ENCODE peak calls at places on chromosome 4, in six cellular contexts. F, O, I, D, V and Y are unnamed samples.

GRCh38 chr4:915595-915994 is 16.5 kb downstream of the GAK start:
- DNase-seq in F (no peak), O (no peak), I (no peak), D (no peak), V (peak; percentile 20), Y (no peak)

GRCh38 chr4:82739292-82740190 is 59.1 kb downstream of the SCD5 start:
- DNase-seq in F (peak; percentile 94), O (peak; percentile 58), I (peak; percentile 85), D (peak; percentile 73), V (peak; percentile 82), Y (peak; percentile 61)

GRCh38 chr4:76641351-76641750 is 206.3 kb downstream of the SHROOM3 start:
- DNase-seq in F (no peak), O (no peak), I (no peak), D (no peak), V (no peak), Y (no peak)

GRCh38 chr4:15894393-15894792 is 44.1 kb downstream of the FGFBP1 start:
- DNase-seq in F (no peak), O (no peak), I (no peak), D (peak; percentile 29), V (no peak), Y (no peak)

GRCh38 chr4:3376266-3376665 is 65.5 kb upstream of the HGFAC start:
- DNase-seq in F (no peak), O (no peak), I (no peak), D (no peak), V (no peak), Y (no peak)

GRCh38 chr4:56410247-56410646 is 23.0 kb upstream of the AASDH start:
- DNase-seq in F (no peak), O (peak; percentile 72), I (peak; percentile 17), D (peak; percentile 79), V (peak; percentile 99), Y (peak; percentile 36)

GRCh38 chr4:20354120-20354519 is 102.4 kb downstream of the SLIT2 start:
- DNase-seq in F (no peak), O (no peak), I (no peak), D (no peak), V (no peak), Y (no peak)

GRCh38 chr4:6749340-6750171 is 33.0 kb upstream of the KIAA0232 start:
- DNase-seq in F (no peak), O (peak; percentile 91), I (peak; percentile 47), D (peak; percentile 82), V (peak; percentile 34), Y (no peak)

GRCh38 chr4:142353149-142353738 is 492.9 kb downstream of the INPP4B start:
- DNase-seq in F (no peak), O (peak; percentile 27), I (peak; percentile 5), D (peak; percentile 61), V (peak; percentile 68), Y (no peak)

GRCh38 chr4:68951078-68951805 is at the start of gene UGT2A3:
- DNase-seq in F (peak; percentile 11), O (peak; percentile 99), I (no peak), D (peak; percentile 78), V (no peak), Y (no peak)

GRCh38 chr4:77141964-77142641 is 14.9 kb upstream of the CCNG2 start:
- DNase-seq in F (no peak), O (no peak), I (no peak), D (no peak), V (no peak), Y (no peak)

GRCh38 chr4:73897380-73898136 is 28.4 kb downstream of the CXCL1 start:
- DNase-seq in F (no peak), O (no peak), I (no peak), D (no peak), V (no peak), Y (no peak)

GRCh38 chr4:2393353-2394270 is 24.8 kb downstream of the ZFYVE28 start:
- DNase-seq in F (peak; percentile 76), O (peak; percentile 32), I (peak; percentile 81), D (no peak), V (no peak), Y (no peak)

GRCh38 chr4:122658818-122659295 is 38.0 kb upstream of the IL21 start:
- DNase-seq in F (no peak), O (no peak), I (no peak), D (no peak), V (no peak), Y (no peak)

GRCh38 chr4:121108557-121108956 is 36.2 kb upstream of the NDNF start:
- DNase-seq in F (no peak), O (no peak), I (no peak), D (no peak), V (no peak), Y (no peak)

GRCh38 chr4:76989391-76990061 is 40.0 kb downstream of the SEPTIN11 start:
- DNase-seq in F (no peak), O (no peak), I (no peak), D (no peak), V (no peak), Y (no peak)

DNA sequence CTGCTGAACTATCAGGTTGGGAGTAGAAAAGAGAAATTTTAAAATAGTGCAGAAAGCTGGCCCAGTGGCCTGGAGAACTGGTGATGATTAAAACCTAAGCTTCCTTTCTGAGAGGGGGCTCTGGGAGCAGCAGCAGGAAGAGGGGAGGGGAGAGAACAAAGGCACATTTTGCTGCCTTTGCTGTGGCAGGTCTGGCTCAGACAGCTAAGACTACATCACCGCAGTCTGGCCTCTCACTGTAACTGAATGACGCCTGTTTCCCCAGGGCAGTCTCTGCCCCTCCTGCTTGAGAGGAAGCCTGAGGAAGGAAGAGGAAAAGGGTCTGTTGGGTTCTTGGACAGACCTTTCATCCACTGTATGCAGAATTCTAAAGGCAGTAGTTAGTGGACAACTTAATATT is 148.5 kb downstream of the FRAS1 start:
- DNase-seq in F (peak; percentile 15), O (peak; percentile 28), I (no peak), D (no peak), V (no peak), Y (no peak)
- TF ChIP-seq JUN in F (no peak), O (no peak), I (no peak), D (no peak), V (no peak), Y (no peak)

GRCh38 chr4:125314676-125315570 is at the start of gene FAT4:
- DNase-seq in F (peak; percentile 90), O (peak; percentile 88), I (peak; percentile 35), D (peak; percentile 88), V (peak; percentile 99), Y (peak; percentile 81)

GRCh38 chr4:125311503-125311902 is 3.3 kb upstream of the FAT4 start:
- DNase-seq in F (no peak), O (no peak), I (no peak), D (no peak), V (no peak), Y (no peak)

GRCh38 chr4:125315571-125316390 is 1.0 kb downstream of the FAT4 start:
- DNase-seq in F (peak; percentile 72), O (peak; percentile 18), I (no peak), D (peak; percentile 36), V (peak; percentile 62), Y (no peak)

GRCh38 chr4:125313989-125314602 is 659 bp upstream of the FAT4 start:
- DNase-seq in F (no peak), O (peak; percentile 41), I (no peak), D (no peak), V (no peak), Y (no peak)

DNA sequence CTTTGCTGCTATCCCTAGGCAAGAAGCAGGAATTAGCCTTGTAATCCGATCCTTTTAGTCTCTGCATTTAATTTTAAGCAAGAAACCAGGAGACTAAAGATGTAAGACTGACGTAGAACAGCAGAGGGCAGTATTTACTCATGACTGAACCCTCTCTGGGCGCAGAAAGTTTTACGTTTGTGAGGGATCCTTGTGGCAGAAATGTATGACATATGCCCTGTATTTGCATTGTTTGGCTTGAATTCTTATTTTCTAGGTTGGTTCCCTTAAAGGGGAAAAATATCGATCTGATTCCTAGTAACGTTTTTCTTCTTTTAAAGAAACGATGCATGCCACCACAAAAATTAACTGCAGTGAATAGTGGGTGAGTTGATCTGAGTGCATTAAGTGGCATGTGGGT is 1.3 kb upstream of the FAT4 start:
- DNase-seq in F (peak; percentile 19), O (peak; percentile 83), I (peak; percentile 50), D (peak; percentile 78), V (peak; percentile 95), Y (no peak)
- TF ChIP-seq JUN in F (no peak), O (no peak), I (no peak), D (no peak), V (no peak), Y (no peak)

DNA sequence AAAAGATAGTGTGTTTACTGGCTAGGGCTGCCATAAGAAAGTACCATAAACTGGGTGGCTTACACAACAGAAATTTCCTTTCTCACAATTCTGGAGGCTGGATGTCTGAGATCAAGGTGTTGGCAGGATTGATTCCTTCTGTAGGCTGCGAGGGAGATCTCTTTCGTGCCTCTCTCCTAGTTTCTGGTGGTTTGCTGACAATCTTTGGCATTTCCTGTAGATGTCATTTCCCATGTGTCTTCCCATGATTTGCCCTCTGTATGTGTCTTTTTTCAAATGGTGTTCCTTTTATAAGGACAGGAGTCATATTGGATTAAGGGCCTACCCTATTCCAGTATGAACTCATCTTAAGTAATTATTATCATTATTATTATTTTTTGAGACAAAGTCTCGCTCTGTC is 27.9 kb upstream of the LCORL start:
- DNase-seq in F (no peak), O (no peak), I (no peak), D (no peak), V (no peak), Y (no peak)
- TF ChIP-seq JUN in F (no peak), O (no peak), I (no peak), D (no peak), V (no peak), Y (no peak)

GRCh38 chr4:148866666-148867065 is 424.5 kb upstream of the NR3C2 start:
- DNase-seq in F (no peak), O (no peak), I (no peak), D (no peak), V (no peak), Y (no peak)

DNA sequence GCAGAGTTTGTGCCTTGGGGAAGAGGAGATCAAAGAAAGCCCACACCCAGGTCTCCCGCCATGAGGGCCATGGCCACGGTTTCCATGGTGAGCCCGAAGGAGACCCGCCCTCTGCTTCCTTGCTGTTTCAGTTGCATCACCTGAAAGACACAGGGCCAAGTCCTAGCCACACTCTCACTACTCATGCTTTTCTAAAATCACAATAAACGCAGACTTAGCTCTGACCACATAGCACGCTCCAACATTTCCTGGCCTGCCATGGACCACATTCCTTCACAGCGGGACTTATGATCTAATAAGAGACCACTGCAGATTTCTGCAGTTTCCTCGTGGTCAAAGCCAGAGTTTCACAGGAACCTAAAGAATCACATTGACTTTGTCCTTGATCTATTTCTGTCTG is 426.0 kb upstream of the NR3C2 start:
- DNase-seq in F (no peak), O (no peak), I (no peak), D (no peak), V (no peak), Y (no peak)
- TF ChIP-seq JUN in F (no peak), O (no peak), I (no peak), D (no peak), V (no peak), Y (no peak)

GRCh38 chr4:171532968-171533367 is 280.2 kb upstream of the GALNTL6 start:
- DNase-seq in F (no peak), O (no peak), I (no peak), D (no peak), V (no peak), Y (no peak)

GRCh38 chr4:171534391-171534790 is 278.8 kb upstream of the GALNTL6 start:
- DNase-seq in F (no peak), O (no peak), I (no peak), D (no peak), V (no peak), Y (no peak)

GRCh38 chr4:171538601-171539100 is 274.6 kb upstream of the GALNTL6 start:
- DNase-seq in F (no peak), O (no peak), I (no peak), D (no peak), V (no peak), Y (no peak)
- TF ChIP-seq JUN in F (no peak), O (no peak), I (no peak), D (no peak), V (no peak), Y (no peak)

GRCh38 chr4:26131711-26132110 is 189.1 kb upstream of the RBPJ start:
- DNase-seq in F (no peak), O (no peak), I (no peak), D (no peak), V (no peak), Y (no peak)
- TF ChIP-seq JUN in F (no peak), O (no peak), I (no peak), D (no peak), V (no peak), Y (no peak)